ENCODE peak calls at places on chromosome 16, in five cellular contexts. H is AG04450, I is fibroblast of the aortic adventitia, E is HFF-Myc, P is cardiac fibroblast. Z is an unnamed sample.
A peak's percentile ranks its signal among the peaks of the same experiment; 100 is the strongest.

GRCh38 chr16:59440502-59440901 is 706.4 kb upstream of the GOT2 start:
- DNase-seq in E (no peak), I (no peak), P (no peak), H (no peak), Z (no peak)

GRCh38 chr16:57591086-57591869 is 37.2 kb upstream of the ADGRG1 start:
- DNase-seq in I (peak; percentile 94), E (peak; percentile 40), H (no peak), P (peak; percentile 92), Z (peak; percentile 81)

GRCh38 chr16:70738083-70738977 is 52.5 kb upstream of the MTSS2 start:
- DNase-seq in E (peak; percentile 73), I (peak; percentile 48), P (peak; percentile 62), H (peak; percentile 81), Z (peak; percentile 90)

GRCh38 chr16:3590736-3591435 is 13.7 kb upstream of the NLRC3 start:
- DNase-seq in P (no peak), I (no peak), E (no peak), H (no peak), Z (no peak)

GRCh38 chr16:72901012-72901411 is 146.9 kb downstream of the ZFHX3 start:
- DNase-seq in H (no peak), P (no peak), E (no peak), I (no peak), Z (no peak)

GRCh38 chr16:53457670-53458069 is 23.4 kb downstream of the RBL2 start:
- DNase-seq in I (no peak), E (no peak), P (no peak), H (no peak), Z (no peak)

GRCh38 chr16:11833951-11834695 is 17.2 kb downstream of the RSL1D1 start:
- DNase-seq in E (no peak), H (peak; percentile 58), P (peak; percentile 94), I (peak; percentile 67), Z (peak; percentile 92)

GRCh38 chr16:69123894-69124293 is 8.5 kb downstream of the CHTF8 start:
- DNase-seq in I (peak; percentile 83), P (peak; percentile 84), H (peak; percentile 51), E (no peak), Z (peak; percentile 77)

GRCh38 chr16:81237282-81237681 is 1.2 kb upstream of the BCO1 start:
- DNase-seq in E (no peak), I (peak; percentile 18), P (no peak), H (no peak), Z (peak; percentile 73)

GRCh38 chr16:74724820-74725549 is 24.3 kb upstream of the MLKL start:
- DNase-seq in H (peak; percentile 44), P (peak; percentile 64), I (peak; percentile 48), E (no peak), Z (peak; percentile 29)

GRCh38 chr16:58094791-58095574 is 34.2 kb downstream of the CFAP20 start:
- DNase-seq in E (no peak), P (no peak), H (no peak), I (no peak), Z (no peak)

GRCh38 chr16:683396-684066 is 603 bp downstream of the JMJD8 start:
- DNase-seq in E (no peak), I (no peak), H (no peak), P (no peak), Z (no peak)
- H3K4me3 ChIP-seq in E (peak overlapping the region; percentile 83), I (peak overlapping the region; percentile 73), H (peak overlapping the region; percentile 70), P (peak overlapping the region; percentile 62), Z (peak overlapping the region; percentile 46)

DNA sequence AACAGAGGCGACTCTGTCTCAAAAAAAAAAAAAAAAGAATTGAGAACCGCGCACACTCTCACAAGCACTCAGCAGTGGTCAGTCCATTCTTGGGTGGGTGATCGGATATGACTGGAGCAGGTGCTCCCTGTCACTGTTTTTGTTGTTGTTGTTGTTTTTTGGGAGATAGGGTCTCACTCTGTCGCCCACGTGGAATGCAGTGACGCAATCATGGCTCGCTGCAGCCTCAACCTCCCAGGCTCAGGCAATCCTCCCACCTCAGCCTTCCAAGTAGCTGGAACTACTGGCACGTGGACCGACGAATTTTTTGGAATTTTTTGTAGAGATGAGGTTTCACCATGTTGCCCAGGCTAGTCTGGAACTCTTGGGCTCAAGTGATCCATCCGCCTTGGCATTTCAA is 30.0 kb downstream of the RAB11FIP3 start:
- DNase-seq in P (no peak), E (no peak), H (no peak), I (no peak), Z (no peak)
- TF ChIP-seq CTCF in P (no peak), E (no peak), H (no peak), I (no peak), Z (no peak)

DNA sequence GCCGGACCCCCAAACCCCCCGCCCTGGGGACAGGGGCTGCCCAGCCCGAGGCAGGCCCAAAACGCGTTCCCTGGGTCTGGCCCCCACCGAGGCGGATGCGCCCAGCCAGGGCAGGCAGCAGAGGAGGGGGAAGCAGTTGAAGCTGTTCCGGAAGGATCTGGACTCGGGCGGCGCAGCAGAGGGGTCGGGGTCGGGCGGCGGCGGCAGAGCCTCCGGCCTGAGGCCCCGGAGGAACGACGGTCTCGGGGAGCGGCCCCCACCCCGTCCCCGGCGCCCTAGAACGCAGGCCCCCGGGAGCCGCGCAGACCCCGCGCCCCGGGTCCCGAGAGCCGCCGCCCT is 22.9 kb upstream of the ZFPM1 start:
- DNase-seq in I (no peak), P (no peak), E (no peak), H (no peak), Z (no peak)
- H3K4me3 ChIP-seq in I (no peak overlapping the region), P (no peak overlapping the region), E (no peak overlapping the region), H (no peak overlapping the region), Z (no peak overlapping the region)

GRCh38 chr16:17304814-17305169 is 166.0 kb downstream of the XYLT1 start:
- DNase-seq in I (no peak), H (no peak), E (no peak), P (no peak), Z (no peak)
- TF ChIP-seq CTCF in I (peak; percentile 25), H (peak; percentile 8), E (no peak), P (no peak), Z (no peak)

GRCh38 chr16:85204242-85205010 is 92.2 kb upstream of the CIBAR2 start:
- DNase-seq in E (no peak), H (peak; percentile 79), P (peak; percentile 93), I (peak; percentile 96), Z (peak; percentile 93)

GRCh38 chr16:85207357-85207921 is 95.2 kb upstream of the CIBAR2 start:
- DNase-seq in P (no peak), E (no peak), H (no peak), I (no peak), Z (peak; percentile 56)

GRCh38 chr16:85206472-85207356 is 94.4 kb upstream of the CIBAR2 start:
- DNase-seq in H (no peak), P (no peak), I (peak; percentile 65), E (no peak), Z (no peak)

GRCh38 chr16:85208181-85208580 is 95.9 kb upstream of the CIBAR2 start:
- DNase-seq in I (no peak), P (no peak), E (no peak), H (no peak), Z (no peak)

GRCh38 chr16:85205747-85206471 is 93.6 kb upstream of the CIBAR2 start:
- DNase-seq in P (peak; percentile 44), H (no peak), I (peak; percentile 48), E (no peak), Z (peak; percentile 81)
- H3K4me3 ChIP-seq in P (no peak overlapping the region), H (no peak overlapping the region), I (no peak overlapping the region), E (no peak overlapping the region), Z (no peak overlapping the region)

GRCh38 chr16:76668207-76668725 is 391.1 kb downstream of the CNTNAP4 start:
- DNase-seq in H (no peak), E (no peak), I (no peak), P (no peak), Z (no peak)
- TF ChIP-seq CTCF in H (no peak), E (no peak), I (no peak), P (no peak), Z (no peak)

GRCh38 chr16:49282690-49283375 is 1.2 kb upstream of the CBLN1 start:
- DNase-seq in I (no peak), E (no peak), H (no peak), P (peak; percentile 2), Z (no peak)
- H3K4me3 ChIP-seq in I (no peak overlapping the region), E (no peak overlapping the region), H (no peak overlapping the region), P (no peak overlapping the region), Z (no peak overlapping the region)

GRCh38 chr16:88753191-88753590 is 31.8 kb downstream of the PIEZO1 start:
- DNase-seq in H (no peak), P (no peak), I (no peak), E (no peak), Z (no peak)
- TF ChIP-seq CTCF in H (no peak), P (no peak), I (no peak), E (no peak), Z (no peak)

DNA sequence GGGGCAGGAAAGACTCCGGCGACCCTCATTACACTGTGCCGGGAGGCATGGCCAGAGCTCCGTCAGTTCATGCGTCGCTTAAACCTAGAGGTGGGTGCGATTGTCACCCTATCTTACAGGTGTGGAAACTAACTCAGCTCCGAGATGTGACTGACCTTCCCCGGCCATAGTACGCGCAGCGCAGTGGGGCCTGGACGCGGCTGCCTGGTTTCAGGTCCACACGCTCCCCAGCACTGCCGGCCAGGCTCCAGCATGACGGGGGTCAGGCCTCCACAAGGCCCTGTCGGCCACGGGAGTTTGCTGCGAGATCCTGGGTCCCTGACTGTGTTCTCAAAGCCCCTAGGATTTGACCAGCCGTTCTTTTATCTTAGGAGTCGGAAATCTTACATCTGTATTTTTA is 34.4 kb downstream of the JPH3 start:
- DNase-seq in I (no peak), H (no peak), E (no peak), P (no peak), Z (no peak)
- H3K4me3 ChIP-seq in I (no peak overlapping the region), H (no peak overlapping the region), E (no peak overlapping the region), P (no peak overlapping the region), Z (no peak overlapping the region)

GRCh38 chr16:89859809-89860075 is 13.7 kb upstream of the TCF25 start:
- DNase-seq in E (no peak), I (no peak), H (no peak), P (no peak), Z (no peak)
- TF ChIP-seq CTCF in E (no peak), I (no peak), H (no peak), P (no peak), Z (no peak)